ENCODE peak calls at places on chromosomes 1 and 21, in five cellular contexts. One of them, this sample, is unnamed.

GRCh38 chr1:101153692-101154091 is 83.1 kb upstream of the S1PR1 start:
- DNase-seq in cardiac muscle cell: no peak
- DNase-seq in mesothelial cell of epicardium: no peak
- DNase-seq in AG09309: no peak
- DNase-seq in right lobe of liver: no peak
- DNase-seq in this sample: no peak

GRCh38 chr1:43796111-43796581 is 88.8 kb downstream of the ST3GAL3 start:
- DNase-seq in cardiac muscle cell: peak
- DNase-seq in mesothelial cell of epicardium: no peak
- DNase-seq in AG09309: peak
- DNase-seq in right lobe of liver: no peak
- DNase-seq in this sample: peak

GRCh38 chr1:179831225-179831624 is 46.4 kb downstream of the TOR1AIP2 start:
- DNase-seq in cardiac muscle cell: no peak
- DNase-seq in mesothelial cell of epicardium: no peak
- DNase-seq in AG09309: no peak
- DNase-seq in right lobe of liver: no peak
- DNase-seq in this sample: no peak

GRCh38 chr21:16134134-16134533 is 404.4 kb downstream of the USP25 start:
- DNase-seq in cardiac muscle cell: no peak
- DNase-seq in mesothelial cell of epicardium: no peak
- DNase-seq in AG09309: no peak
- DNase-seq in right lobe of liver: no peak
- DNase-seq in this sample: no peak

GRCh38 chr1:155125946-155126493 is 1.7 kb upstream of the EFNA1 start:
- DNase-seq in cardiac muscle cell: peak
- DNase-seq in mesothelial cell of epicardium: peak
- DNase-seq in AG09309: no peak
- DNase-seq in right lobe of liver: peak
- DNase-seq in this sample: no peak

GRCh38 chr1:116330342-116330652 is 42.7 kb upstream of the ATP1A1 start:
- DNase-seq in cardiac muscle cell: no peak
- DNase-seq in mesothelial cell of epicardium: no peak
- DNase-seq in AG09309: no peak
- DNase-seq in right lobe of liver: no peak
- DNase-seq in this sample: no peak

GRCh38 chr1:91891969-91892368 is 6.0 kb upstream of the TGFBR3 start:
- DNase-seq in cardiac muscle cell: peak
- DNase-seq in mesothelial cell of epicardium: no peak
- DNase-seq in AG09309: no peak
- DNase-seq in right lobe of liver: no peak
- DNase-seq in this sample: no peak

GRCh38 chr1:161952603-161953172 is 71.0 kb downstream of the OLFML2B start:
- DNase-seq in cardiac muscle cell: no peak
- DNase-seq in mesothelial cell of epicardium: no peak
- DNase-seq in AG09309: no peak
- DNase-seq in right lobe of liver: no peak
- DNase-seq in this sample: no peak

GRCh38 chr1:153550827-153551512 is 1.9 kb upstream of the S100A3 start:
- DNase-seq in cardiac muscle cell: no peak
- DNase-seq in mesothelial cell of epicardium: no peak
- DNase-seq in AG09309: no peak
- DNase-seq in right lobe of liver: no peak
- DNase-seq in this sample: peak

GRCh38 chr1:47752048-47752451 is 245.1 kb downstream of the TRABD2B start:
- DNase-seq in cardiac muscle cell: peak
- DNase-seq in mesothelial cell of epicardium: no peak
- DNase-seq in AG09309: no peak
- DNase-seq in right lobe of liver: no peak
- DNase-seq in this sample: peak

GRCh38 chr1:117341123-117341522 is 26.1 kb upstream of the MAN1A2 start:
- DNase-seq in cardiac muscle cell: no peak
- DNase-seq in mesothelial cell of epicardium: no peak
- DNase-seq in AG09309: no peak
- DNase-seq in right lobe of liver: no peak
- DNase-seq in this sample: no peak

GRCh38 chr1:92085727-92086126 is 5.6 kb downstream of the BTBD8 start:
- DNase-seq in cardiac muscle cell: peak
- DNase-seq in mesothelial cell of epicardium: no peak
- DNase-seq in AG09309: no peak
- DNase-seq in right lobe of liver: no peak
- DNase-seq in this sample: peak

GRCh38 chr1:160844447-160845232 is 18.0 kb downstream of the CD244 start:
- DNase-seq in cardiac muscle cell: no peak
- DNase-seq in mesothelial cell of epicardium: no peak
- DNase-seq in AG09309: no peak
- DNase-seq in right lobe of liver: no peak
- DNase-seq in this sample: no peak

This sample was measured in foreskin keratinocyte.